ENCODE peak calls at places on chromosome 6, in eight cellular contexts. M, J, E, B, H, R, W and F are unnamed samples.

GRCh38 chr6:37696220-37696840 is 1.4 kb downstream of the MDGA1 start:
- DNase-seq in H (peak; percentile 16), M (no peak), J (no peak), R (no peak), W (peak; percentile 41), B (no peak), E (peak; percentile 42), F (no peak)

GRCh38 chr6:137846274-137846673 is 20.8 kb upstream of the TNFAIP3 start:
- DNase-seq in J (no peak), H (no peak), E (no peak), R (no peak), M (no peak), W (no peak), B (no peak), F (no peak)

GRCh38 chr6:99993533-99994251 is at the start of gene MCHR2:
- DNase-seq in J (no peak), E (no peak), H (no peak), B (no peak), M (no peak), W (no peak), R (no peak), F (no peak)

GRCh38 chr6:144793744-144794143 is 508.6 kb downstream of the UTRN start:
- DNase-seq in M (no peak), B (no peak), H (no peak), R (no peak), W (no peak), J (no peak), E (no peak), F (no peak)

GRCh38 chr6:82144852-82145332 is 102.7 kb downstream of the IBTK start:
- DNase-seq in M (peak; percentile 37), J (peak; percentile 53), B (peak; percentile 57), W (peak; percentile 87), E (peak; percentile 93), H (peak; percentile 83), R (no peak), F (no peak)

GRCh38 chr6:168120390-168121307 is 41.6 kb upstream of the FRMD1 start:
- DNase-seq in J (no peak), W (no peak), E (no peak), B (no peak), H (no peak), M (no peak), R (no peak), F (no peak)

GRCh38 chr6:79455446-79455845 is 81.8 kb downstream of the LCA5 start:
- DNase-seq in R (no peak), J (no peak), M (no peak), E (no peak), H (no peak), B (no peak), W (no peak), F (no peak)

GRCh38 chr6:30260036-30260504 is 46.9 kb upstream of the TRIM26 start:
- DNase-seq in B (no peak), W (no peak), J (no peak), M (no peak), H (no peak), E (peak; percentile 17), R (no peak), F (no peak)

GRCh38 chr6:87341899-87342298 is 2.7 kb upstream of the C6orf163 start:
- DNase-seq in M (no peak), E (no peak), H (no peak), R (no peak), J (no peak), W (no peak), B (no peak), F (no peak)

GRCh38 chr6:13615802-13616140 is 636 bp downstream of the NOL7 start:
- DNase-seq in R (no peak), J (no peak), W (no peak), E (peak; percentile 45), B (no peak), M (peak; percentile 22), H (peak; percentile 22), F (peak; percentile 65)

GRCh38 chr6:132504757-132505156 is 8.2 kb downstream of the STX7 start:
- DNase-seq in M (no peak), R (no peak), J (no peak), E (no peak), B (no peak), H (no peak), W (no peak), F (no peak)

GRCh38 chr6:71502210-71502609 is 213.6 kb downstream of the OGFRL1 start:
- DNase-seq in R (no peak), M (no peak), W (no peak), J (no peak), E (no peak), H (no peak), B (no peak), F (no peak)

GRCh38 chr6:144350176-144350575 is 65.0 kb downstream of the UTRN start:
- DNase-seq in W (no peak), B (no peak), H (no peak), E (no peak), M (no peak), R (no peak), J (no peak), F (no peak)

GRCh38 chr6:106557837-106558236 is 71.5 kb downstream of the RTN4IP1 start:
- DNase-seq in J (no peak), W (no peak), H (no peak), R (no peak), M (no peak), E (peak; percentile 36), B (no peak), F (no peak)

GRCh38 chr6:42007753-42008528 is 42.4 kb upstream of the TAF8 start:
- DNase-seq in W (no peak), H (no peak), J (no peak), R (no peak), B (no peak), E (no peak), M (no peak), F (no peak)

GRCh38 chr6:109690373-109690739 is 646 bp downstream of the AK9 start:
- DNase-seq in E (no peak), W (no peak), R (no peak), H (peak; percentile 32), M (no peak), J (no peak), B (no peak), F (peak; percentile 75)

GRCh38 chr6:151087861-151088598 is 151.7 kb upstream of the AKAP12 start:
- DNase-seq in W (no peak), M (no peak), R (peak; percentile 28), E (peak; percentile 97), J (no peak), B (no peak), H (peak; percentile 67), F (no peak)

GRCh38 chr6:166546653-166547052 is 39.8 kb downstream of the RAMACL start:
- DNase-seq in M (no peak), H (no peak), R (no peak), J (no peak), W (no peak), B (no peak), E (no peak), F (no peak)

GRCh38 chr6:138235693-138236092 is 17.4 kb upstream of the PBOV1 start:
- DNase-seq in W (no peak), B (no peak), J (no peak), M (no peak), R (no peak), H (no peak), E (no peak), F (no peak)

GRCh38 chr6:96522469-96523009 is 933 bp downstream of the UFL1 start:
- DNase-seq in W (no peak), E (peak; percentile 37), B (no peak), M (no peak), H (no peak), J (no peak), R (no peak), F (no peak)

GRCh38 chr6:77456531-77457248 is 6.6 kb downstream of the HTR1B start:
- DNase-seq in W (peak; percentile 97), M (no peak), R (no peak), B (peak; percentile 65), J (no peak), E (peak; percentile 98), H (no peak), F (no peak)

GRCh38 chr6:31760790-31761189 is 1.7 kb upstream of the SAPCD1 start:
- DNase-seq in W (no peak), M (no peak), B (no peak), J (no peak), E (no peak), R (no peak), H (no peak), F (no peak)

GRCh38 chr6:39208233-39208720 is 21.0 kb downstream of the KCNK5 start:
- DNase-seq in W (no peak), E (no peak), H (no peak), M (no peak), R (no peak), J (no peak), B (no peak), F (no peak)

GRCh38 chr6:53543341-53544010 is 1.4 kb downstream of the GCLC start:
- DNase-seq in E (peak; percentile 58), J (no peak), M (no peak), R (no peak), W (no peak), H (no peak), B (no peak), F (no peak)
- H3K27ac ChIP-seq in E (peak overlapping the region; percentile 74), J (no peak overlapping the region), M (no peak overlapping the region), R (peak overlapping the region; percentile 92), W (peak overlapping the region; percentile 88), H (peak overlapping the region; percentile 96), B (no peak overlapping the region), F (peak overlapping the region; percentile 95)

GRCh38 chr6:129212081-129212480 is 329.1 kb downstream of the LAMA2 start:
- DNase-seq in R (no peak), W (no peak), B (no peak), M (no peak), E (no peak), H (no peak), J (no peak), F (no peak)

GRCh38 chr6:129210684-129211083 is 327.7 kb downstream of the LAMA2 start:
- DNase-seq in R (no peak), E (no peak), M (no peak), J (no peak), B (no peak), H (no peak), W (no peak), F (no peak)

GRCh38 chr6:129211626-129212025 is 328.7 kb downstream of the LAMA2 start:
- DNase-seq in J (no peak), B (no peak), R (no peak), W (no peak), M (no peak), H (no peak), E (no peak), F (no peak)

GRCh38 chr6:129215916-129216525 is 333.1 kb downstream of the LAMA2 start:
- DNase-seq in H (no peak), W (no peak), M (no peak), E (no peak), R (no peak), J (no peak), B (no peak), F (no peak)

GRCh38 chr6:129215246-129215645 is 332.3 kb downstream of the LAMA2 start:
- DNase-seq in H (no peak), M (no peak), J (no peak), E (no peak), B (no peak), R (no peak), W (no peak), F (no peak)
- H3K27ac ChIP-seq in H (no peak overlapping the region), M (no peak overlapping the region), J (no peak overlapping the region), E (no peak overlapping the region), B (no peak overlapping the region), R (no peak overlapping the region), W (no peak overlapping the region), F (no peak overlapping the region)

GRCh38 chr6:88611721-88612120 is 351.7 kb downstream of the RNGTT start:
- DNase-seq in B (no peak), M (no peak), H (no peak), R (no peak), J (no peak), E (no peak), W (no peak), F (no peak)
- H3K27ac ChIP-seq in B (no peak overlapping the region), M (no peak overlapping the region), H (no peak overlapping the region), R (no peak overlapping the region), J (no peak overlapping the region), E (no peak overlapping the region), W (no peak overlapping the region), F (no peak overlapping the region)

GRCh38 chr6:36386495-36387439 is 702 bp downstream of the ETV7 start:
- DNase-seq in W (peak; percentile 48), E (peak; percentile 57), M (no peak), B (no peak), J (no peak), H (peak; percentile 31), R (no peak), F (no peak)
- H3K27ac ChIP-seq in W (peak overlapping the region; percentile 49), E (no peak overlapping the region), M (peak overlapping the region; percentile 75), B (no peak overlapping the region), J (peak overlapping the region; percentile 59), H (peak overlapping the region; percentile 76), R (peak overlapping the region; percentile 13), F (peak overlapping the region; percentile 36)